ENCODE peak calls at places on chromosome 22, in nine cellular contexts. Z is nucleus accumbens; V is T-helper 9 cell; M is stimulated activated CD4-positive, alpha-beta T cell treated with anti-CD3 and anti-CD28 coated beads, Interleukin-15, amount 100 ng/mL, for 1 hour; J is anterior cingulate cortex; I is effector memory CD4-positive, alpha-beta T cell; E is astrocyte of the hippocampus; G is activated effector memory CD4-positive, alpha-beta T cell treated with anti-CD3 and anti-CD28 coated beads, Interleukin-2, amount 50 U/mL, for 16 hours; W is transverse colon. B is an unnamed sample.

GRCh38 chr22:31574015-31574670 is 77.8 kb downstream of the SFI1 start:
- DNase-seq in V (no peak), I (no peak), Z (no peak), M (no peak), W (no peak), J (no peak), E (no peak), G (no peak), B (no peak)

GRCh38 chr22:25746012-25746373 is 4.0 kb downstream of the MYO18B start:
- DNase-seq in Z (no peak), G (no peak), J (no peak), E (peak; percentile 64), I (no peak), V (no peak), M (no peak), W (no peak), B (no peak)

GRCh38 chr22:38172489-38173155 is 9.0 kb downstream of the PLA2G6 start:
- DNase-seq in J (peak; percentile 65), V (peak; percentile 37), W (peak; percentile 53), G (no peak), Z (no peak), E (peak; percentile 84), I (no peak), M (no peak), B (peak; percentile 29)

GRCh38 chr22:24465566-24465965 is 29.6 kb upstream of the UPB1 start:
- DNase-seq in I (no peak), J (no peak), M (no peak), V (no peak), W (no peak), Z (no peak), G (no peak), E (peak; percentile 70), B (no peak)

GRCh38 chr22:47281126-47282106 is 519.0 kb downstream of the TBC1D22A start:
- DNase-seq in Z (no peak), M (no peak), W (no peak), J (no peak), V (no peak), I (no peak), G (no peak), E (peak; percentile 47), B (no peak)

GRCh38 chr22:35477911-35478582 is 62.6 kb upstream of the RASD2 start:
- DNase-seq in E (peak; percentile 71), G (no peak), V (no peak), M (no peak), J (no peak), Z (no peak), W (peak; percentile 72), I (no peak), B (no peak)

GRCh38 chr22:42022162-42022847 is 23.7 kb downstream of the WBP2NL start:
- DNase-seq in G (no peak), J (no peak), W (peak; percentile 32), I (no peak), V (no peak), E (no peak), M (no peak), Z (no peak), B (no peak)

GRCh38 chr22:39300198-39300830 is 19.1 kb downstream of the RPL3 start:
- DNase-seq in Z (no peak), E (peak; percentile 22), V (no peak), J (peak; percentile 61), W (peak; percentile 42), G (no peak), M (no peak), I (no peak), B (peak; percentile 43)

GRCh38 chr22:19805821-19806212 is 45.2 kb downstream of the TBX1 start:
- DNase-seq in M (no peak), E (no peak), G (peak; percentile 42), Z (no peak), W (peak; percentile 4), I (no peak), J (no peak), V (no peak), B (no peak)

GRCh38 chr22:49281467-49282340 is 546.0 kb downstream of the BRD1 start:
- DNase-seq in Z (no peak), V (no peak), G (no peak), I (no peak), W (no peak), J (no peak), E (peak; percentile 32), M (no peak), B (no peak)

GRCh38 chr22:28023036-28023435 is 104.0 kb upstream of the PITPNB start:
- DNase-seq in I (no peak), Z (no peak), W (no peak), J (no peak), V (no peak), G (peak; percentile 34), M (no peak), E (no peak), B (no peak)

GRCh38 chr22:48944756-48945620 is 882.7 kb downstream of the BRD1 start:
- DNase-seq in I (no peak), M (no peak), E (no peak), W (peak; percentile 3), G (peak; percentile 47), V (no peak), J (no peak), Z (no peak), B (no peak)

GRCh38 chr22:20972014-20972797 is 5.2 kb downstream of the AIFM3 start:
- DNase-seq in E (peak; percentile 15), I (no peak), Z (no peak), W (no peak), M (no peak), J (no peak), G (no peak), V (no peak), B (no peak)

GRCh38 chr22:19038164-19038546 is 84.1 kb downstream of the DGCR2 start:
- DNase-seq in I (no peak), G (peak; percentile 56), V (no peak), W (no peak), E (no peak), Z (no peak), J (no peak), M (no peak), B (no peak)

GRCh38 chr22:47143249-47143938 is 380.9 kb downstream of the TBC1D22A start:
- DNase-seq in I (no peak), M (no peak), Z (no peak), J (no peak), G (no peak), E (peak; percentile 45), W (peak; percentile 15), V (no peak), B (no peak)

GRCh38 chr22:20109411-20110358 is 6.2 kb upstream of the RANBP1 start:
- DNase-seq in V (no peak), Z (no peak), G (no peak), M (no peak), E (no peak), W (no peak), I (no peak), J (no peak), B (no peak)

GRCh38 chr22:20010307-20011122 is 6.1 kb downstream of the ARVCF start:
- DNase-seq in I (no peak), V (no peak), E (no peak), W (no peak), J (no peak), M (no peak), G (no peak), Z (no peak), B (no peak)

GRCh38 chr22:16915711-16916110 is 90.5 kb upstream of the XKR3 start:
- DNase-seq in I (no peak), Z (no peak), G (no peak), E (no peak), V (no peak), M (no peak), J (no peak), W (no peak), B (no peak)

GRCh38 chr22:47161631-47162030 is 399.2 kb downstream of the TBC1D22A start:
- DNase-seq in W (peak; percentile 1), J (no peak), Z (no peak), I (no peak), E (no peak), V (no peak), M (no peak), G (peak; percentile 54), B (no peak)

GRCh38 chr22:39284142-39284980 is 35.1 kb downstream of the RPL3 start:
- DNase-seq in E (no peak), W (no peak), G (no peak), V (no peak), M (no peak), I (no peak), Z (no peak), J (no peak), B (no peak)

GRCh38 chr22:49289822-49290221 is 537.9 kb downstream of the BRD1 start:
- DNase-seq in V (no peak), I (no peak), M (no peak), G (peak; percentile 48), W (no peak), Z (no peak), E (no peak), J (no peak), B (no peak)

B was measured in caudate nucleus.